ENCODE peak calls at places on chromosomes 11 and 22, in six cellular contexts. F is A549, L is thoracic aorta, Z is heart right ventricle, I is psoas muscle, K is GM23338. P is an unnamed sample.

GRCh38 chr22:47547881-47548630 is 785.6 kb downstream of the TBC1D22A start:
- DNase-seq in F (no peak), L (no peak), Z (no peak), I (no peak), K (no peak), P (no peak)

GRCh38 chr11:1520209-1520986 is 33.8 kb upstream of the MOB2 start:
- DNase-seq in F (no peak), L (no peak), Z (no peak), I (no peak), K (no peak), P (no peak)

GRCh38 chr11:61718613-61719302 is 33.7 kb upstream of the MYRF start:
- DNase-seq in F (no peak), L (no peak), Z (peak; percentile 70), I (no peak), K (peak; percentile 85), P (no peak)

GRCh38 chr11:46237248-46238077 is 40.0 kb upstream of the CREB3L1 start:
- DNase-seq in F (peak; percentile 90), L (peak; percentile 46), Z (peak; percentile 68), I (peak; percentile 59), K (peak; percentile 72), P (peak; percentile 46)

GRCh38 chr11:10990637-10991036 is 132.8 kb upstream of the ZBED5 start:
- DNase-seq in F (peak; percentile 86), L (no peak), Z (no peak), I (no peak), K (no peak), P (no peak)

GRCh38 chr11:22244986-22245592 is 52.2 kb downstream of the ANO5 start:
- DNase-seq in F (peak; percentile 45), L (no peak), Z (peak; percentile 11), I (peak; percentile 10), K (peak; percentile 85), P (peak; percentile 5)

GRCh38 chr11:128047026-128047425 is 540.3 kb downstream of the ETS1 start:
- DNase-seq in F (no peak), L (no peak), Z (no peak), I (no peak), K (no peak), P (no peak)

GRCh38 chr11:119315139-119316016 is 1.6 kb downstream of the MCAM start:
- DNase-seq in F (no peak), L (no peak), Z (peak; percentile 53), I (peak; percentile 35), K (peak; percentile 73), P (peak; percentile 73)

GRCh38 chr11:82796970-82797594 is 63.4 kb upstream of the FAM181B start:
- DNase-seq in F (no peak), L (no peak), Z (peak; percentile 7), I (peak; percentile 28), K (no peak), P (no peak)

GRCh38 chr11:57762235-57762866 is 749 bp downstream of the CTNND1 start:
- DNase-seq in F (no peak), L (no peak), Z (no peak), I (no peak), K (no peak), P (no peak)

GRCh38 chr11:85316967-85317366 is 310.2 kb downstream of the DLG2 start:
- DNase-seq in F (peak; percentile 85), L (no peak), Z (no peak), I (no peak), K (no peak), P (no peak)

GRCh38 chr11:14186376-14186775 is 172.6 kb downstream of the RRAS2 start:
- DNase-seq in F (no peak), L (no peak), Z (no peak), I (no peak), K (no peak), P (no peak)

GRCh38 chr11:110859998-110860397 is 147.8 kb upstream of the ARHGAP20 start:
- DNase-seq in F (no peak), L (no peak), Z (no peak), I (no peak), K (no peak), P (no peak)

GRCh38 chr22:45455621-45456020 is 42.1 kb downstream of the RIBC2 start:
- DNase-seq in F (no peak), L (no peak), Z (no peak), I (no peak), K (no peak), P (no peak)

GRCh38 chr11:64900263-64900678 is 16.7 kb downstream of the ATG2A start:
- DNase-seq in F (peak; percentile 46), L (no peak), Z (no peak), I (no peak), K (no peak), P (peak; percentile 67)

GRCh38 chr22:42442746-42443145 is 10.5 kb upstream of the NFAM1 start:
- DNase-seq in F (no peak), L (no peak), Z (no peak), I (no peak), K (no peak), P (no peak)
- H3K4me1 ChIP-seq in F (peaks cover 8% of the 10 kb centered on the region), L (peaks cover 15% of the 10 kb centered on the region), Z (peaks cover 42% of the 10 kb centered on the region), I (peaks cover 6% of the 10 kb centered on the region), K (peaks cover 36% of the 10 kb centered on the region), P (peaks cover 15% of the 10 kb centered on the region)

DNA sequence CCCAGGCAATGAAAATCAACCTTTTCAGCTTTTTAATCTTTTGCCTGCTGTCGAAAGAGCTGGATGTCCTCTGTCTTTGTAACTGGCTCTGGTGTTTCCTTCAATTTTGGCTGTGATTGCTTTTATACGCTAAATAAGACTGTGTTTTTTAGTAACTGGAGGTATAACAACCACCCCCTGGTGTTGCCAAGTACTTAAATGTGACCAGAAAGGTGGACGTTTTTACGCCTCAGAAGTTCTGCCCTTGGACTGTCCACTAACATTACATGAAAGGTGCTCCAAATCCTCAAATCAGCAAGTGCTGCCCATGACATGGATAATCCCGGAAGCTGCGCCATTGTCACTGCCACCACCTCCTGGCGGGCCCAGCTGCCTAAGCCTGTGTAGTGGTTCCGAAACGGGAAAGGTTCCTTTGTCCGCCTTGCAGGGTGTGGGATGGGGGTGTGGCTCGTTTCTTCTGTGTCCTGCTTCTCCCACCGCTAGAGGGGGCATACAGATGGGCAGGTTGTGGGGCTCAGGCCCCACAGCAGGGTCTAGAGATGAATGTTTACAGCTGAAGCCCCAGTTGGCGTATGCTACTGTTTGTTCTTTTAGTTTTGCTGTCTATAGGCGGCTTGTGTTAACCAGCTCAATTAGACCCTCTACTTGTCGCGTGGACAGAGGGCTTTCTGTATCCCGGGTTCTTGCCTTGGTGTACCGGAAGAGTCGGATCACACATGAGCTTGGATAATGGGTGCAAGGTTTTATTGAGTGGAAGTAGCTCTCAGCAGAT is 82.2 kb upstream of the SEPTIN5 start:
- DNase-seq in F (peak; percentile 51), L (no peak), Z (no peak), I (no peak), K (peak; percentile 85), P (no peak)
- TF ChIP-seq CTCF in F (peak; percentile 36), L (peak; percentile 9), Z (peak; percentile 23), I (peak; percentile 27), K (peak; percentile 75), P (no peak)

GRCh38 chr11:130675917-130676316 is 227.5 kb downstream of the ADAMTS15 start:
- DNase-seq in F (no peak), L (no peak), Z (no peak), I (no peak), K (no peak), P (no peak)

GRCh38 chr11:130673698-130674097 is 225.3 kb downstream of the ADAMTS15 start:
- DNase-seq in F (no peak), L (no peak), Z (no peak), I (no peak), K (no peak), P (no peak)

GRCh38 chr11:130674686-130675085 is 226.2 kb downstream of the ADAMTS15 start:
- DNase-seq in F (no peak), L (no peak), Z (no peak), I (no peak), K (no peak), P (no peak)

GRCh38 chr11:130677486-130678153 is 229.2 kb downstream of the ADAMTS15 start:
- DNase-seq in F (peak; percentile 42), L (no peak), Z (peak; percentile 46), I (no peak), K (peak; percentile 84), P (no peak)

DNA sequence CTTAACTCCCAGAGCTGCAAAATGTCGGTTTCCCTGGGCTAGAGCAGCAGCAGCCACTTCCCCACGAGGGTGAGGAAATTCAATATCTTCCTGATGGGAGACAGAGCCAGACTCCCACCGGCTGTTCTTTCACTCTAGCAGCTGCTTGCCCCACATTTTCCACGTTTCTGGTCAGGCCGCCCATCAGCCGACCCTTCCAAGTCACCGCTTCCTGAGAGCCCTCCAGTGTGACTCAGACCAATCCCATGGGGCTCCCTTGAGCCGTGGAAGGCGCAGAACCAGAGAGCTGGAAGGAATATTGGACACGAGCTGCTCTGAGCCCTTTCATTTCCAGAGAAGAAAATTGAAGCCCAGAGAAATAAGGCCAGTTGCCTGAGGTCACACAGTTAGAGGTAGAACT is 227.0 kb downstream of the ADAMTS15 start:
- DNase-seq in F (no peak), L (peak; percentile 59), Z (peak; percentile 87), I (peak; percentile 89), K (no peak), P (no peak)
- H3K27ac ChIP-seq in F (no peak overlapping the region), L (peak overlapping the region; percentile 92), Z (peak overlapping the region; percentile 81), I (peak overlapping the region; percentile 78), K (no peak overlapping the region), P (no peak overlapping the region)

GRCh38 chr22:38258895-38259294 is 13.9 kb downstream of the TMEM184B start:
- DNase-seq in F (no peak), L (no peak), Z (peak; percentile 95), I (no peak), K (no peak), P (no peak)
- H3K4me1 ChIP-seq in F (peaks cover 6% of the 10 kb centered on the region), L (peaks cover 38% of the 10 kb centered on the region), Z (peaks cover 94% of the 10 kb centered on the region), I (peaks cover 77% of the 10 kb centered on the region), K (peaks cover 23% of the 10 kb centered on the region), P (no peaks in the 10 kb centered on the region)

DNA sequence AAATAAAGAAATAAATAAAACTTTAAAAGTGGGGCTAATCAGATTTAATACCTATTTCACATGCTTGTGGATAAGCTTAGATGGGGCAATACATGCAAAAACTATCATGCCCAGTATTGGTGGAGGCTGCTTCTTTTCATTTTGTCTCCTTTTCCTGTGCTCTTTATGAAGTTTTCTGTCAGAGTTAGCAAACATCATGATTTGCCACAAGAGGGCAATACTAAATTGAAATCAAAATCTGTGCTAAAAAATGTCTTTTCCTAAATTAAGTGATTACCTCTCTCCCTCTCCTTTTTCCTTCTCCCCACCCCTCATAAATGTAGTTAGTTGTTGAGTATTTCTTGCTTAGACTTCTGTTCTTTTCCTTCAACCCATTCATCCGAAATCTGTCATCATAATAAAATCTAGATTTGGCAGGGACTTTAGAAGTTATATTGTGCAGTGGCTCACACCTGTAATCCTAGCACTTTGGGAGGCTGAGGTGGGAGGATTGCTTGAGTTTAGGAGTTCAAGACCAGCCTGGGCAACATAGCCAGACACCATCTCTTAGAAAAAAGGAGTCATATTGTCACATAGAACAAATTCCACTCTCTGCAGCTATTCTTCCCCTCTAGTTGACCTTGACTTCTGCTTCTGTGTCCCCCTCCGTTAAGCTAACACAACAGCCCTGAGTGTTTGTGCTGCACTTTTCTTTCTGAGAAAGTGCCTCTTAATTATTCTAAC is 4.7 kb upstream of the ARHGAP42 start:
- DNase-seq in F (peak; percentile 45), L (no peak), Z (no peak), I (no peak), K (peak; percentile 56), P (no peak)
- TF ChIP-seq CTCF in F (peak; percentile 67), L (peak; percentile 50), Z (peak; percentile 54), I (peak; percentile 31), K (peak; percentile 57), P (no peak)

DNA sequence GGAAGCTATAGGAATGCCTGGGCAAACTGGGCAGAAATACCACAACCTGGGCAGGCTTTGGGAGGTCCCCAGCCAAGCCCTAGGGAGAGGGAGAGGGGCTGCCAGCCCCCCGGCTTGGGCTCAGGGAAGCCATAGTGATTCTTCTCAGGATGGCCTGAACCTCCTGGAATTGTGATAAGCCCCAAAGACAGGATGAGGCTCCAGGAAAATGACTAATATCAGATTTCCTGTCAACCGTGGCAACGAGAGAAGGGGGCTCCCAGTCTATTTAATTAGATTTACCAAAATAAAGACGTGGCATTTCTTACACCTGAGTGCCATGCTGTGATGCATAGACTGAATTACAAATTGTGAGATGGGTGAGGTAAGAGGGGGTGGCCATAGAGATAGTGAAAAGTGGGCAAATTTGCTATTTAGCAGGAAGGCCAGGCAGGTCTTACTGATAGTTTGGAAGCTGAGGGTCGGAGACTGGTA is 20.4 kb downstream of the SERPINH1 start:
- DNase-seq in F (no peak), L (no peak), Z (no peak), I (no peak), K (no peak), P (no peak)
- H3K27ac ChIP-seq in F (peak overlapping the region; percentile 78), L (peak overlapping the region; percentile 99), Z (peak overlapping the region; percentile 98), I (peak overlapping the region; percentile 88), K (no peak overlapping the region), P (peak overlapping the region; percentile 53)

P was measured in CD8-positive, alpha-beta T cell.